ENCODE peak calls at places on chromosomes 6 and 20, in eight cellular contexts. One of them, this sample, is unnamed.

GRCh38 chr6:133741375-133741861 is 147.5 kb upstream of the TCF21 start:
- DNase-seq in MM.1S: no peak
- DNase-seq in fibroblast of lung: peak; percentile 17
- DNase-seq in astrocyte: peak; percentile 22
- DNase-seq in GM12878: no peak
- DNase-seq in GM23248: peak; percentile 16
- DNase-seq in HepG2: no peak
- DNase-seq in mammary epithelial cell: no peak
- DNase-seq in this sample: no peak

GRCh38 chr6:111591901-111592461 is 13.7 kb downstream of the TRAF3IP2 start:
- DNase-seq in MM.1S: no peak
- DNase-seq in fibroblast of lung: peak; percentile 75
- DNase-seq in astrocyte: peak; percentile 69
- DNase-seq in GM12878: no peak
- DNase-seq in GM23248: peak; percentile 83
- DNase-seq in HepG2: no peak
- DNase-seq in mammary epithelial cell: peak; percentile 76
- DNase-seq in this sample: peak; percentile 76

GRCh38 chr20:51469578-51470520 is 72.7 kb downstream of the NFATC2 start:
- DNase-seq in MM.1S: no peak
- DNase-seq in fibroblast of lung: no peak
- DNase-seq in astrocyte: no peak
- DNase-seq in GM12878: no peak
- DNase-seq in GM23248: no peak
- DNase-seq in HepG2: no peak
- DNase-seq in mammary epithelial cell: no peak
- DNase-seq in this sample: no peak

GRCh38 chr6:157840261-157840660 is 17.2 kb downstream of the SNX9 start:
- DNase-seq in MM.1S: no peak
- DNase-seq in fibroblast of lung: no peak
- DNase-seq in astrocyte: no peak
- DNase-seq in GM12878: no peak
- DNase-seq in GM23248: no peak
- DNase-seq in HepG2: no peak
- DNase-seq in mammary epithelial cell: no peak
- DNase-seq in this sample: no peak

GRCh38 chr6:123770247-123770949 is 33.3 kb upstream of the NKAIN2 start:
- DNase-seq in MM.1S: peak; percentile 78
- DNase-seq in fibroblast of lung: peak; percentile 27
- DNase-seq in astrocyte: peak; percentile 22
- DNase-seq in GM12878: peak; percentile 19
- DNase-seq in GM23248: no peak
- DNase-seq in HepG2: no peak
- DNase-seq in mammary epithelial cell: no peak
- DNase-seq in this sample: no peak

GRCh38 chr6:145206247-145206907 is 528.9 kb downstream of the EPM2A start:
- DNase-seq in MM.1S: no peak
- DNase-seq in fibroblast of lung: peak; percentile 67
- DNase-seq in astrocyte: peak; percentile 60
- DNase-seq in GM12878: no peak
- DNase-seq in GM23248: peak; percentile 80
- DNase-seq in HepG2: no peak
- DNase-seq in mammary epithelial cell: no peak
- DNase-seq in this sample: no peak

GRCh38 chr6:13873288-13874190 is 51.2 kb upstream of the RNF182 start:
- DNase-seq in MM.1S: peak; percentile 55
- DNase-seq in fibroblast of lung: no peak
- DNase-seq in astrocyte: no peak
- DNase-seq in GM12878: peak; percentile 5
- DNase-seq in GM23248: peak; percentile 48
- DNase-seq in HepG2: peak; percentile 69
- DNase-seq in mammary epithelial cell: peak; percentile 33
- DNase-seq in this sample: no peak

GRCh38 chr6:6610031-6610591 is 21.6 kb downstream of the LY86 start:
- DNase-seq in MM.1S: peak; percentile 86
- DNase-seq in fibroblast of lung: no peak
- DNase-seq in astrocyte: no peak
- DNase-seq in GM12878: peak; percentile 71
- DNase-seq in GM23248: no peak
- DNase-seq in HepG2: no peak
- DNase-seq in mammary epithelial cell: no peak
- DNase-seq in this sample: no peak

GRCh38 chr20:20373046-20373706 is 5.3 kb downstream of the INSM1 start:
- DNase-seq in MM.1S: no peak
- DNase-seq in fibroblast of lung: peak; percentile 45
- DNase-seq in astrocyte: peak; percentile 26
- DNase-seq in GM12878: no peak
- DNase-seq in GM23248: peak; percentile 77
- DNase-seq in HepG2: no peak
- DNase-seq in mammary epithelial cell: peak; percentile 64
- DNase-seq in this sample: peak; percentile 26

GRCh38 chr6:35359744-35360348 is 17.5 kb downstream of the PPARD start:
- DNase-seq in MM.1S: no peak
- DNase-seq in fibroblast of lung: peak; percentile 98
- DNase-seq in astrocyte: peak; percentile 97
- DNase-seq in GM12878: no peak
- DNase-seq in GM23248: peak; percentile 87
- DNase-seq in HepG2: no peak
- DNase-seq in mammary epithelial cell: no peak
- DNase-seq in this sample: no peak

GRCh38 chr20:63009988-63010769 is 3.4 kb upstream of the BHLHE23 start:
- DNase-seq in MM.1S: peak; percentile 89
- DNase-seq in fibroblast of lung: peak; percentile 40
- DNase-seq in astrocyte: peak; percentile 7
- DNase-seq in GM12878: peak; percentile 97
- DNase-seq in GM23248: no peak
- DNase-seq in HepG2: no peak
- DNase-seq in mammary epithelial cell: no peak
- DNase-seq in this sample: no peak

GRCh38 chr6:39930540-39930939 is 3.7 kb downstream of the MOCS1 start:
- DNase-seq in MM.1S: no peak
- DNase-seq in fibroblast of lung: no peak
- DNase-seq in astrocyte: no peak
- DNase-seq in GM12878: no peak
- DNase-seq in GM23248: no peak
- DNase-seq in HepG2: no peak
- DNase-seq in mammary epithelial cell: no peak
- DNase-seq in this sample: no peak

GRCh38 chr20:54474866-54475265 is 527 bp upstream of the DOK5 start:
- DNase-seq in MM.1S: no peak
- DNase-seq in fibroblast of lung: no peak
- DNase-seq in astrocyte: no peak
- DNase-seq in GM12878: no peak
- DNase-seq in GM23248: peak; percentile 13
- DNase-seq in HepG2: no peak
- DNase-seq in mammary epithelial cell: no peak
- DNase-seq in this sample: no peak

GRCh38 chr20:54474046-54474445 is 1.3 kb upstream of the DOK5 start:
- DNase-seq in MM.1S: no peak
- DNase-seq in fibroblast of lung: no peak
- DNase-seq in astrocyte: no peak
- DNase-seq in GM12878: no peak
- DNase-seq in GM23248: no peak
- DNase-seq in HepG2: no peak
- DNase-seq in mammary epithelial cell: no peak
- DNase-seq in this sample: no peak

GRCh38 chr20:54477134-54477533 is 1.7 kb downstream of the DOK5 start:
- DNase-seq in MM.1S: no peak
- DNase-seq in fibroblast of lung: no peak
- DNase-seq in astrocyte: no peak
- DNase-seq in GM12878: no peak
- DNase-seq in GM23248: peak; percentile 32
- DNase-seq in HepG2: no peak
- DNase-seq in mammary epithelial cell: no peak
- DNase-seq in this sample: no peak

GRCh38 chr20:54476336-54476928 is 1.0 kb downstream of the DOK5 start:
- DNase-seq in MM.1S: no peak
- DNase-seq in fibroblast of lung: no peak
- DNase-seq in astrocyte: no peak
- DNase-seq in GM12878: no peak
- DNase-seq in GM23248: peak; percentile 16
- DNase-seq in HepG2: no peak
- DNase-seq in mammary epithelial cell: no peak
- DNase-seq in this sample: no peak

GRCh38 chr20:54475334-54476287 is at the start of gene DOK5:
- DNase-seq in MM.1S: no peak
- DNase-seq in fibroblast of lung: peak; percentile 72
- DNase-seq in astrocyte: peak; percentile 52
- DNase-seq in GM12878: no peak
- DNase-seq in GM23248: peak; percentile 71
- DNase-seq in HepG2: no peak
- DNase-seq in mammary epithelial cell: peak; percentile 3
- DNase-seq in this sample: no peak
- TF ChIP-seq EZH2 in MM.1S: no peak
- TF ChIP-seq EZH2 in fibroblast of lung: no peak
- TF ChIP-seq EZH2 in astrocyte: no peak
- TF ChIP-seq EZH2 in GM12878: no peak
- TF ChIP-seq EZH2 in GM23248: no peak
- TF ChIP-seq EZH2 in HepG2: no peak
- TF ChIP-seq EZH2 in mammary epithelial cell: peak; percentile 39
- TF ChIP-seq EZH2 in this sample: peak; percentile 78

DNA sequence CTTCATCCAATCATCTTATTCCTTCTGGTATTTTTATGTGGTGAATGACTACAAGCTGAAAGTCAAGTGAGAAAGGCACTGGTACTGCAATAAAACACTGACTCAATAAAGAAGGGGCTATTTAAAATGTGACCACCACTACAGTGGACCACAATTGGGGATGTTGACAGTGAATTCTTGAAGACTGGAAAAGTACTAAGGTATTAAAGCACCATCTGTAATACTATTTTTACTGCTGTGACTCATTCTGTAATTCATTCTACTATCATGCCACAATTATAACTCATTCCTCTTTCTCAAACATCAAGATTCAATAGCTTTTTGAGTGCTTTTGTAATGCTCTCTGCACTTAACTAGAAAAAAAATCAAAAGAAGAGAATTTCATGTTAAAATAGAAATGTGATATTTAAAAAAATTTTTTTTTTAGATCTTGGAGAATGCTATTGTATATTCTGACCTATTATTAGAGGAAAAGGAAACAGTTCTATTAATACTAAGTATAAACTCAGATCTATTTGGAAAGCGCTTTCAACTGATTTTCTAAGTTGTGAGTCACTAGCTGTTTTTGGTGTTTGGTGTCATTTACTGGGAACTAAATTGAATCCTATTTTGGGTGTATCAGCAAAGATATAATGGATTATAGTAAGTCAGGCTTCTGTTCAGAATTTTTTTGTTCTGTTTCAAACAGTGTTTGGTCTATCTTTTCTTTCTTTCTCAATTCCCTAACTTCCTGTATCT is 104.7 kb upstream of the TMEM170B start:
- DNase-seq in MM.1S: no peak
- DNase-seq in fibroblast of lung: peak; percentile 92
- DNase-seq in astrocyte: peak; percentile 92
- DNase-seq in GM12878: no peak
- DNase-seq in GM23248: peak; percentile 84
- DNase-seq in HepG2: no peak
- DNase-seq in mammary epithelial cell: peak; percentile 55
- DNase-seq in this sample: no peak
- H3K9ac ChIP-seq in MM.1S: no peak overlapping the region
- H3K9ac ChIP-seq in fibroblast of lung: no peak overlapping the region
- H3K9ac ChIP-seq in astrocyte: peak overlapping the region; percentile 82
- H3K9ac ChIP-seq in GM12878: no peak overlapping the region
- H3K9ac ChIP-seq in GM23248: peak overlapping the region; percentile 45
- H3K9ac ChIP-seq in HepG2: no peak overlapping the region
- H3K9ac ChIP-seq in mammary epithelial cell: no peak overlapping the region
- H3K9ac ChIP-seq in this sample: no peak overlapping the region

GRCh38 chr6:154933181-154933827 is 61.8 kb upstream of the TIAM2 start:
- DNase-seq in MM.1S: no peak
- DNase-seq in fibroblast of lung: peak; percentile 82
- DNase-seq in astrocyte: peak; percentile 76
- DNase-seq in GM12878: no peak
- DNase-seq in GM23248: no peak
- DNase-seq in HepG2: no peak
- DNase-seq in mammary epithelial cell: no peak
- DNase-seq in this sample: no peak

GRCh38 chr6:154928325-154928922 is 66.7 kb upstream of the TIAM2 start:
- DNase-seq in MM.1S: peak; percentile 21
- DNase-seq in fibroblast of lung: peak; percentile 55
- DNase-seq in astrocyte: no peak
- DNase-seq in GM12878: peak; percentile 12
- DNase-seq in GM23248: peak; percentile 83
- DNase-seq in HepG2: peak; percentile 73
- DNase-seq in mammary epithelial cell: peak; percentile 42
- DNase-seq in this sample: peak; percentile 15

GRCh38 chr6:154930490-154930889 is 64.6 kb upstream of the TIAM2 start:
- DNase-seq in MM.1S: no peak
- DNase-seq in fibroblast of lung: no peak
- DNase-seq in astrocyte: no peak
- DNase-seq in GM12878: no peak
- DNase-seq in GM23248: no peak
- DNase-seq in HepG2: no peak
- DNase-seq in mammary epithelial cell: no peak
- DNase-seq in this sample: no peak

GRCh38 chr6:154932562-154933027 is 62.5 kb upstream of the TIAM2 start:
- DNase-seq in MM.1S: no peak
- DNase-seq in fibroblast of lung: peak; percentile 89
- DNase-seq in astrocyte: peak; percentile 85
- DNase-seq in GM12878: no peak
- DNase-seq in GM23248: peak; percentile 73
- DNase-seq in HepG2: peak; percentile 85
- DNase-seq in mammary epithelial cell: peak; percentile 62
- DNase-seq in this sample: no peak

DNA sequence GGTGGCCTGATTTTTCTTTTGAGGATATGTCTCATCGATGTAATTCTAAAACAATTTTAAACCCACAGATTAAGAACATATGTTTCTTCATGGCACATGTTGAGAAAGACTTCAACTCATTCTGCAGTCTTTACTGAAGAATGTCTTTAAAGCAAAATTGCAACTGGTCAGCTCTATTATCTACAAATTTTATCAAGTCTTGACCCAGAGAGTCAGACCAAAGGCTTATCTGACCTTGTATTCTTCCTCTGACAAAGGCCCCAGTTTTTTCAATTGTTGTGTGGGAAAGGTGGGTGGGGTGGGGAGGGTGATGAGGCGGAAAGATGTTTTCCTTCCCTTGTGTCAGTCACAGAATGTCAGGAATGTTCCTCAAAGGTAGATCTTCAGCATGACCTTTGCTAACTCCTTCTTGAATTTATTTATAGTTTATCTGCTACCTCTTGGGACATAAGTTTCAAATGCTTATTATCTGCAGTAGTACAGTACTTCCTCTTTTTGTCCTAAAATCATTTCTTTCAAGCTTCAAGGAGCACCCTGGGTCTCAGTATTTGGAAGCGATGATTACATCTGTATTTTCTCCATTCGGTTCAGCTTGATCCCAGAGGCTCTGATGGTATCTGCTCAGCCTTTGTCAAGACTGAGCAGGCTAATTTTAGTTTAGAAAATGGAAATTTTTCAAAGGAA is 63.2 kb upstream of the TIAM2 start:
- DNase-seq in MM.1S: no peak
- DNase-seq in fibroblast of lung: peak; percentile 53
- DNase-seq in astrocyte: peak; percentile 42
- DNase-seq in GM12878: no peak
- DNase-seq in GM23248: peak; percentile 75
- DNase-seq in HepG2: peak; percentile 41
- DNase-seq in mammary epithelial cell: no peak
- DNase-seq in this sample: no peak
- H3K4me2 ChIP-seq in MM.1S: no peak overlapping the region
- H3K4me2 ChIP-seq in fibroblast of lung: peak overlapping the region; percentile 57
- H3K4me2 ChIP-seq in astrocyte: peak overlapping the region; percentile 67
- H3K4me2 ChIP-seq in GM12878: no peak overlapping the region
- H3K4me2 ChIP-seq in GM23248: peak overlapping the region; percentile 61
- H3K4me2 ChIP-seq in HepG2: no peak overlapping the region
- H3K4me2 ChIP-seq in mammary epithelial cell: peak overlapping the region; percentile 48
- H3K4me2 ChIP-seq in this sample: peak overlapping the region; percentile 33

GRCh38 chr6:147954938-147955337 is 387.7 kb upstream of the SASH1 start:
- DNase-seq in MM.1S: no peak
- DNase-seq in fibroblast of lung: no peak
- DNase-seq in astrocyte: no peak
- DNase-seq in GM12878: no peak
- DNase-seq in GM23248: no peak
- DNase-seq in HepG2: no peak
- DNase-seq in mammary epithelial cell: peak; percentile 91
- DNase-seq in this sample: peak; percentile 38
- TF ChIP-seq EZH2 in MM.1S: no peak
- TF ChIP-seq EZH2 in fibroblast of lung: no peak
- TF ChIP-seq EZH2 in astrocyte: no peak
- TF ChIP-seq EZH2 in GM12878: no peak
- TF ChIP-seq EZH2 in GM23248: no peak
- TF ChIP-seq EZH2 in HepG2: no peak
- TF ChIP-seq EZH2 in mammary epithelial cell: no peak
- TF ChIP-seq EZH2 in this sample: no peak